ENCODE peak calls at places on chromosomes 6 and 20, in six cellular contexts. W is AG09319, Y is suprapubic skin, J is coronary artery, H is GM13977, K is foreskin fibroblast. G is an unnamed sample.

GRCh38 chr20:58647814-58648501 is 3.1 kb upstream of the STX16 start:
- DNase-seq in W (no peak), Y (peak; percentile 60), J (no peak), H (no peak), K (no peak), G (no peak)

GRCh38 chr6:17536586-17536985 is 63.5 kb upstream of the FAM8A1 start:
- DNase-seq in W (no peak), Y (no peak), J (no peak), H (peak; percentile 49), K (no peak), G (no peak)

GRCh38 chr6:5274231-5274630 is 12.9 kb downstream of the FARS2 start:
- DNase-seq in W (no peak), Y (no peak), J (no peak), H (no peak), K (no peak), G (no peak)

GRCh38 chr6:84150680-84151079 is 76.8 kb downstream of the CEP162 start:
- DNase-seq in W (peak; percentile 79), Y (no peak), J (no peak), H (no peak), K (peak; percentile 91), G (peak; percentile 66)

GRCh38 chr20:23923891-23924435 is 44.4 kb upstream of the CST5 start:
- DNase-seq in W (no peak), Y (no peak), J (peak; percentile 29), H (no peak), K (no peak), G (no peak)

GRCh38 chr6:5713519-5713918 is 293.2 kb downstream of the NRN1 start:
- DNase-seq in W (no peak), Y (no peak), J (no peak), H (no peak), K (no peak), G (no peak)

GRCh38 chr20:62063981-62064787 is 1.5 kb downstream of the TAF4 start:
- DNase-seq in W (no peak), Y (no peak), J (no peak), H (no peak), K (no peak), G (no peak)

GRCh38 chr6:6721606-6722005 is 133.1 kb downstream of the LY86 start:
- DNase-seq in W (no peak), Y (no peak), J (no peak), H (no peak), K (no peak), G (no peak)

GRCh38 chr20:23049201-23049932 is at the start of gene THBD:
- DNase-seq in W (no peak), Y (peak; percentile 86), J (peak; percentile 92), H (no peak), K (peak; percentile 73), G (peak; percentile 93)

GRCh38 chr6:139423970-139424667 is 49.7 kb upstream of the CITED2 start:
- DNase-seq in W (no peak), Y (no peak), J (no peak), H (no peak), K (no peak), G (no peak)

GRCh38 chr20:38255389-38255788 is 5.1 kb downstream of the KIAA1755 start:
- DNase-seq in W (no peak), Y (peak; percentile 16), J (no peak), H (no peak), K (no peak), G (no peak)

GRCh38 chr6:157099912-157100593 is 223.3 kb downstream of the TMEM242 start:
- DNase-seq in W (no peak), Y (no peak), J (no peak), H (peak; percentile 63), K (no peak), G (no peak)

GRCh38 chr6:2522521-2522920 is 228.2 kb downstream of the MYLK4 start:
- DNase-seq in W (no peak), Y (no peak), J (no peak), H (no peak), K (peak; percentile 47), G (peak; percentile 73)

GRCh38 chr20:41639630-41640029 is 21.5 kb upstream of the CHD6 start:
- DNase-seq in W (no peak), Y (no peak), J (no peak), H (no peak), K (no peak), G (no peak)

GRCh38 chr20:437787-438486 is 24.4 kb downstream of the TBC1D20 start:
- DNase-seq in W (no peak), Y (no peak), J (no peak), H (no peak), K (no peak), G (no peak)

GRCh38 chr6:31042801-31043200 is 32.5 kb downstream of the MUC22 start:
- DNase-seq in W (no peak), Y (no peak), J (no peak), H (no peak), K (peak; percentile 36), G (peak; percentile 66)

GRCh38 chr6:429515-430121 is 38.1 kb downstream of the IRF4 start:
- DNase-seq in W (no peak), Y (no peak), J (no peak), H (no peak), K (no peak), G (no peak)

GRCh38 chr20:49591217-49591865 is 23.4 kb upstream of the PTGIS start:
- DNase-seq in W (no peak), Y (no peak), J (no peak), H (no peak), K (no peak), G (no peak)

GRCh38 chr6:157650261-157650640 is 172.8 kb upstream of the SNX9 start:
- DNase-seq in W (no peak), Y (no peak), J (no peak), H (no peak), K (no peak), G (no peak)

GRCh38 chr20:2688041-2688591 is 4.5 kb upstream of the EBF4 start:
- DNase-seq in W (no peak), Y (peak; percentile 77), J (no peak), H (peak; percentile 60), K (peak; percentile 29), G (no peak)

GRCh38 chr6:111253999-111254778 is 166.9 kb downstream of the SLC16A10 start:
- DNase-seq in W (no peak), Y (no peak), J (no peak), H (no peak), K (no peak), G (no peak)

DNA sequence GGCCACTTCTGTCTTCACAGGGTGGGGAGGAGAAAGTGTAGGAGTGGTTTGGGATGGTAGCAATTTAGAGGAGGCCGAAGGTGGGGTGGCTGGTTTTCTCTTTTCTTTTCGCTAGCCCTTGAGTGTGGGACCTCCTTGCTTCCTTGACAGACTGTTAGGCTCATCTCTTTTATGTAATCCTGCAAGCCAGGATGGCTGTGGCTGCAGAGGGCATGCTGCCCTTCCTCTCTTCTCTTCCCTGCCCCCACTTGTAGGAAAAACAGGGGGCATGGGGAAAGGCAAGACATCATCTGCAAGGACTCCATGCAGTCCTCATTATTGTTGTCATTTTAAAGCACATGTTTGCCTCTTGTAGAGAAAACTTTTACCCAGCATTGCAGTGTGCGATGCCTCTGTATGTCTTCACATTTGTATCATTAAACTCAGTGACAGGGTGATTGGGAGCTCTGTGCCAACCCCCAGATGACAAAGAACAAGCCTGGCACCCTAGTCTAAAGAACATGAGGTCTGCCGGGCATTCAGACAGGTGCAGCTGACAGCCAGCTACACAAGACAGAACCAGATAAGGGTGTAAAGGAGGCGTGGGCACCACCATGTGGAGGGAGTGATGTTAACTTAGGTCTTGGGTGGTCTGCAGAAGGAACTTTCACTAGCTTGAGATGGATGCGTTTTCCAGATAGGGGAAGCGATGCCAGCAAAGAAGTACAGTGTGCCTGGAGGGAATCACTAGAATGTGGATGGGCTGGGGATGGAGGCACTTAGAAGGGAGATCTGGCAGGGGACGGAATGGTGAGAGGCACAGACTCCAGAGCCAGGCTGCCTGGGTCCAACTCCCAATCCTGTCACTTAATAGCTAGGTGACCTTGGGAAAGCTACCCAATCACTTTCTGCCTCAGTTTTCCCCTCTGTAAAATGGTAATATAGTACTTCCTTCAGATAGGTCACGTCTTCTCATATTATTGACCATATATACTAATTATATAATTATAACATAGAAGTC is 207.6 kb downstream of the TBC1D7 start:
- DNase-seq in W (no peak), Y (no peak), J (no peak), H (no peak), K (no peak), G (no peak)
- TF ChIP-seq CTCF in W (no peak), Y (no peak), J (no peak), H (no peak), K (no peak), G (no peak)

DNA sequence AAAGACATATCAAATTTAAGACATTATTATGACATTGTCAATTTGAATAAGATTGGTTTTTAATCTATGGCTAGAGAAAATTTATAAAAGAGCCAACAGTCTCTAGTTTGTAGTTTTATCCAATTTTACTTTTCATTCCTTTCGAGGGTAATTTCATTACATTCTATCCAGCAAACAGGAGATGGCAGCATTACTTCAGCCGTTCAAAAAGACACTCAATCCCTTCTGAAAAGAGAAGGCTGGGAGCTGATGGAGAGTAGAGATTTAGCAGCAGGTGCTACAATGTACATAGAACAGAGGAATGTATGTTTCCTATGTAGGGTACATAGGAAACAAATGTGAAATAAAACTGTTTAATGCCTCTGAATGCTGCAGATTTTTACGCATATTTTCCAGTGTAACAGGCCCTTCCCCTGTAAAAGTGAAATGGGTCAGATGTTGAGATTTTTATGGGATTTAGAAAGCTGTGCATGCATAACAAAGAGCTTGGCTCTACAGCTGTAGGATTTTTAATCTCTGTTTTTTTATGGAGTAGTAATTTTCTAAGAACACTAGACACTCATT is 15.9 kb downstream of the RPS12 start:
- DNase-seq in W (no peak), Y (no peak), J (no peak), H (peak; percentile 24), K (no peak), G (peak; percentile 45)
- TF ChIP-seq CTCF in W (peak; percentile 63), Y (peak; percentile 23), J (no peak), H (peak; percentile 66), K (peak; percentile 43), G (peak; percentile 41)

GRCh38 chr20:8400461-8400860 is 268.4 kb downstream of the PLCB1 start:
- DNase-seq in W (no peak), Y (no peak), J (no peak), H (no peak), K (no peak), G (no peak)

GRCh38 chr20:8399963-8400362 is 267.9 kb downstream of the PLCB1 start:
- DNase-seq in W (no peak), Y (no peak), J (no peak), H (peak; percentile 27), K (no peak), G (no peak)

GRCh38 chr20:8394308-8394945 is 262.4 kb downstream of the PLCB1 start:
- DNase-seq in W (peak; percentile 23), Y (no peak), J (no peak), H (no peak), K (peak; percentile 58), G (peak; percentile 61)

GRCh38 chr20:8401491-8401890 is 269.4 kb downstream of the PLCB1 start:
- DNase-seq in W (no peak), Y (no peak), J (no peak), H (no peak), K (peak; percentile 48), G (no peak)

GRCh38 chr20:8398289-8399051 is 266.4 kb downstream of the PLCB1 start:
- DNase-seq in W (no peak), Y (no peak), J (no peak), H (no peak), K (no peak), G (no peak)
- TF ChIP-seq CTCF in W (no peak), Y (no peak), J (no peak), H (no peak), K (no peak), G (no peak)

DNA sequence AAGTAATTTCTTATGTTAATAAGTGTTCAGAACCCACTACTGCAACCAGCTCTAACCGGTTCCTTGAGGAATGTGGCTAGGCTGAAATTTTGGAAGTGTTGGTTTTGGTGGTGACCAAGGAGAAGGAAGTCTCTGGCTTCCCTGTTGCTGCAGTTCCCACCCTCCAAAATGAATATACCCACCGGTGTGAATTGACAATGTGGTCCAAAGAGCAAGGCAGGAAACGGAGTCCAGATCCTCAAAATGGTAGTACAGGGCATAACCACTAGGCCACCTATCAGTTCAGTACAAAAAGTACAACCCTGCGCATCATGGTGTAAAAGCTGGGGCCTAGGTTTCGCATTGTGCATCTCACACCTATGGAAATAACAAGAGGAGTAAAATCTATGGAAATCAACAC is 2.8 kb downstream of the ADNP start:
- DNase-seq in W (no peak), Y (no peak), J (no peak), H (no peak), K (no peak), G (no peak)
- TF ChIP-seq CTCF in W (no peak), Y (no peak), J (no peak), H (peak; percentile 10), K (no peak), G (no peak)